ENCODE peak calls at places on chromosomes 13 and 19, in four cellular contexts. S is A549, R is GM12878, V is K562. I is an unnamed sample.

GRCh38 chr19:35644987-35645679 is 3.0 kb upstream of the COX6B1 start:
- DNase-seq in S (peak; percentile 81), R (no peak), V (peak; percentile 86), I (peak; percentile 16)

GRCh38 chr13:71949441-71949840 is 82.4 kb upstream of the DACH1 start:
- DNase-seq in S (no peak), R (no peak), V (no peak), I (no peak)

GRCh38 chr13:76148926-76149325 is 512.8 kb downstream of the LMO7 start:
- DNase-seq in S (no peak), R (no peak), V (no peak), I (peak; percentile 93)

GRCh38 chr19:10820173-10820572 is 15.8 kb downstream of the TMED1 start:
- DNase-seq in S (peak; percentile 13), R (no peak), V (peak; percentile 42), I (no peak)

GRCh38 chr19:30356951-30357579 is 15.1 kb upstream of the ZNF536 start:
- DNase-seq in S (no peak), R (no peak), V (no peak), I (no peak)

GRCh38 chr13:23087884-23088283 is 92.9 kb upstream of the SGCG start:
- DNase-seq in S (peak; percentile 13), R (no peak), V (peak; percentile 15), I (peak; percentile 20)

GRCh38 chr13:29165840-29166239 is 345.7 kb downstream of the MTUS2 start:
- DNase-seq in S (no peak), R (no peak), V (no peak), I (no peak)

GRCh38 chr13:51849145-51850101 is 4.4 kb upstream of the TMEM272 start:
- DNase-seq in S (peak; percentile 31), R (no peak), V (peak; percentile 47), I (peak; percentile 30)

GRCh38 chr19:12913871-12914690 is 5.0 kb downstream of the SYCE2 start:
- DNase-seq in S (no peak), R (no peak), V (no peak), I (no peak)

GRCh38 chr13:79404361-79404760 is 1.7 kb downstream of the RBM26 start:
- DNase-seq in S (no peak), R (no peak), V (no peak), I (no peak)

GRCh38 chr19:18439025-18439909 is 1.3 kb upstream of the ISYNA1 start:
- DNase-seq in S (no peak), R (no peak), V (no peak), I (peak; percentile 77)

GRCh38 chr19:28710278-28710677 is 502.7 kb downstream of the UQCRFS1 start:
- DNase-seq in S (peak; percentile 30), R (peak; percentile 3), V (peak; percentile 45), I (peak; percentile 67)

GRCh38 chr19:58380037-58380735 is 644 bp downstream of the ZNF837 start:
- DNase-seq in S (no peak), R (no peak), V (no peak), I (no peak)

GRCh38 chr19:29667941-29668340 is 2.7 kb downstream of the PLEKHF1 start:
- DNase-seq in S (no peak), R (no peak), V (no peak), I (no peak)

GRCh38 chr19:6861683-6862286 is 25.6 kb upstream of the ADGRE1 start:
- DNase-seq in S (no peak), R (no peak), V (no peak), I (no peak)
- TF ChIP-seq ELK1 in S (no peak), R (no peak), V (no peak), I (no peak)

GRCh38 chr13:48486836-48487235 is 46.0 kb downstream of the RCBTB2 start:
- DNase-seq in S (no peak), R (no peak), V (no peak), I (no peak)
- H3K4me3 ChIP-seq in S (no peak overlapping the region), R (no peak overlapping the region), V (no peak overlapping the region), I (no peak overlapping the region)

DNA sequence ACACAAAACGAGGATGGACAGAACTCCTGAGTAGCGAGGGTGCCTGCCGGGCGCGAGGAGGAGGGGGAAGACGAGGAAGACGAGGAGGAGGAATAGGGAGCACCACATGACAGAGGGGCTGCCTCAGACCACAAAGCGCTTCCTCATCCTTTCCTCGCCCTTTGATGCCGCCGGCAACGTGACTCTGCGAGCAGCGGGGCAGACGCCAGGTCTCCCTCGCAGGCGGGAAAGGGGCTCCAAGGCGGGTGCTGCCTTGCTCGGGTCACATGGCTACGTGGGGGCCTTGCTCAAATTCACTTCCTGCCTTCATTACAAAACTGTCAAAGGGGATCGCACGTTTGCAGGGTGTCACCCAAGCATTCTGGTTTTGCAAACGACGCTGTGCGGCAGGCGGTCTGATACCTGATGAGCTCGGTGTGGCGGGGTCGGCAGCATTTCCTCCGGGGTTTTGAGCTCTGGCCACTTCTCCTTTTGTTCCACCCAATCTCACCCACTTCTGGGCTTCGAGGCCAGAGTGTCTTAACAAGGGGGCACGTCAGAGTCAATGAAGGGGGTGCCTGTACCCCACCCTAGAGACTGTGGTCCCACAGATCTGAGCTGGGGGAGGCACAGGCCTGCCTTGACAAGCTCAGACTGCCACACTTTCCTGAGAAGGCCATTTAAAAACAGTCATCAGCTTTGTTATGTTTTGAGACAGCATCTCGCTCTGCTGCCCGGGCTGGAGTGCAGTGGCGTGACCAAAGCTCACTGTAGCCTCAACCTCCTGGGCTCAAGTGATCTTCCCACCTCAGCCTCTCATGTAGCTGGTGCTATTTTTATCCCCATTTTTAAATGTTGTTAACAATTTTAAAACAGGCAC is 14.9 kb downstream of the MAP2K2 start:
- DNase-seq in S (no peak), R (peak; percentile 79), V (no peak), I (no peak)
- TF ChIP-seq ELK1 in S (no peak), R (no peak), V (no peak), I (no peak)

GRCh38 chr13:27541386-27541785 is 78.9 kb downstream of the LNX2 start:
- DNase-seq in S (no peak), R (no peak), V (no peak), I (peak; percentile 15)
- H3K4me3 ChIP-seq in S (no peak overlapping the region), R (no peak overlapping the region), V (no peak overlapping the region), I (no peak overlapping the region)

DNA sequence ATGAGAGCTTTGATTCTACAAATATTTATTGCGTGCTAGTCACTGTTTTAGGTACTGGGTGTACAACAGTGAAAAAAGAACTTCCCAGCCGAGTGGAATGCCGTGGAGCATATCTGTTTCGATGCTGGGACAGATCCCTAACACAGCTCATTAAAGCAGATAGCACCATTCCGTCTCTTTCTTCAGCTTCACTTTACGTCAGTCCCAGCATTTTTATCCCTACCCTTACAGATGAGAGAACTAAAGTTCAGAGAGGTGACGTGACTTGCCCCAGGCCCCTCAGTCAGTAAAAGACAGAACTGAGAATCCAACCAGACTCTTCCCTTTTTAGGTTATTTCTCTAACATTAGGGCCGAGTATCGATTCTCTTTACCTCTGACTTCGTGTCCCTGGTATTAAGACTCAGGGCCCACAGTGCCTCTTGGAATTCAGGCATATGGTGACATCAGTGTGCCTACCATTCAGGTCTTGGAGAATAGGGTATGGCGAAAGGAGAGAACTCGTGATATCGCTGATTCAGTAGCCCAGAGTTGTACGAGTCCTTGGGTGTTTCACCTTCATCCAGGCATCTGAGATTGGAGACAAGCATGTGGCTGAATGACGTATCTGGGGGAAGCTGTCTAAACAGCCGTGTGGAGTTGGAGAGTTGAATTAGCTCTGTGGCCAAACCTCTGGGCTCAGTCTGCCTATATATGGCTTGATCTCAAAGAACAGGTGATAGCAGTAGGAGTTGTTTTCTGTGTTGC is 27.1 kb downstream of the ACTN4 start:
- DNase-seq in S (no peak), R (no peak), V (no peak), I (peak; percentile 49)
- TF ChIP-seq ELK1 in S (no peak), R (no peak), V (no peak), I (no peak)

GRCh38 chr19:19488875-19489690 is 26.3 kb downstream of the TSSK6 start:
- DNase-seq in S (peak; percentile 38), R (peak; percentile 73), V (peak; percentile 78), I (peak; percentile 96)
- H3K4me3 ChIP-seq in S (no peak overlapping the region), R (no peak overlapping the region), V (no peak overlapping the region), I (no peak overlapping the region)

GRCh38 chr13:44160549-44161278 is 212.9 kb upstream of the SERP2 start:
- DNase-seq in S (no peak), R (no peak), V (no peak), I (peak; percentile 15)
- TF ChIP-seq ELK1 in S (no peak), R (no peak), V (no peak), I (no peak)

GRCh38 chr19:43634516-43634876 is 5.2 kb downstream of the CADM4 start:
- DNase-seq in S (no peak), R (no peak), V (no peak), I (no peak)

GRCh38 chr19:43633520-43633919 is 6.1 kb downstream of the CADM4 start:
- DNase-seq in S (no peak), R (no peak), V (no peak), I (no peak)

GRCh38 chr19:43636121-43636683 is 3.4 kb downstream of the CADM4 start:
- DNase-seq in S (no peak), R (no peak), V (no peak), I (no peak)

GRCh38 chr19:43634877-43635560 is 4.6 kb downstream of the CADM4 start:
- DNase-seq in S (no peak), R (no peak), V (no peak), I (no peak)

DNA sequence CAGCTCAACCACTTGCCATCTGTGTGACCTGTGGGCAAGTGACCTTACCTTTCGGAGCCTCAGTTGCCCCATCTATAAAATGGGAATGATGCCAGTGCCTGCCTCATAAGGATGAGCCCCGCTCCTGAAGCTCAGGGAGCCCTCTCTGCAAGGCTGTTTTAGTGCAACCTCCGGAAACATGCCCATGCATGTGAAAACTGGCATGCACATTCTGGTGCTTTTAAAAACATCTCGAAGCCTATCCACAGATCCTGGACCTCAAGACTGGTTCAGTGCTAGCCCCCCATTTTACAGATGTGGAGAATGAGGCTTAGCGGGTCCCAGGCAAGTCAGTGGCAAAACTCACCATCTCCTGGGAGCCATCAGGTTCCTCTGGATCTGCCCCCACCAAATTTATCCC is 5.6 kb downstream of the CADM4 start:
- DNase-seq in S (no peak), R (no peak), V (no peak), I (no peak)
- H3K4me3 ChIP-seq in S (no peak overlapping the region), R (no peak overlapping the region), V (no peak overlapping the region), I (no peak overlapping the region)